ENCODE peak calls at places on chromosome 14, in five cellular contexts. G is effector memory CD4-positive, alpha-beta T cell; K is GM23338; P is spleen; S is IMR-90. W is an unnamed sample.

GRCh38 chr14:95106966-95107365 is 50.4 kb downstream of the DICER1 start:
- DNase-seq in G (no peak), P (no peak), K (no peak), S (peak), W (no peak)

GRCh38 chr14:54000341-54000811 is 43.8 kb upstream of the BMP4 start:
- DNase-seq in G (no peak), S (peak), P (no peak), K (no peak), W (no peak)

GRCh38 chr14:31263485-31264133 is 56.0 kb upstream of the HECTD1 start:
- DNase-seq in G (no peak), K (no peak), S (peak), P (no peak), W (peak)

GRCh38 chr14:49463146-49463545 is 123.0 kb downstream of the RPS29 start:
- DNase-seq in K (no peak), P (no peak), S (no peak), G (no peak), W (no peak)

GRCh38 chr14:68359862-68360552 is 432.9 kb downstream of the ZFP36L1 start:
- DNase-seq in G (no peak), K (no peak), P (no peak), S (no peak), W (no peak)

GRCh38 chr14:69553221-69553620 is 21.4 kb downstream of the CCDC177 start:
- DNase-seq in P (no peak), K (no peak), G (no peak), S (peak), W (no peak)

GRCh38 chr14:64232095-64232830 is 61.9 kb downstream of the ESR2 start:
- DNase-seq in K (no peak), S (peak), G (no peak), P (no peak), W (no peak)

GRCh38 chr14:99522025-99522401 is 40.8 kb downstream of the CCNK start:
- DNase-seq in P (peak), K (no peak), S (no peak), G (no peak), W (no peak)

GRCh38 chr14:74401504-74402241 is 24.3 kb downstream of the SYNDIG1L start:
- DNase-seq in G (peak), K (peak), S (no peak), P (peak), W (peak)

GRCh38 chr14:85463512-85463911 is 66.4 kb upstream of the FLRT2 start:
- DNase-seq in S (no peak), P (no peak), K (peak), G (no peak), W (no peak)

GRCh38 chr14:87600236-87600635 is 392.7 kb downstream of the GALC start:
- DNase-seq in P (no peak), S (no peak), K (no peak), G (no peak), W (no peak)

GRCh38 chr14:66105819-66106218 is 380.4 kb upstream of the CCDC196 start:
- DNase-seq in S (no peak), P (no peak), K (no peak), G (no peak), W (no peak)

GRCh38 chr14:103517172-103517566 is 5.5 kb downstream of the CKB start:
- DNase-seq in K (no peak), G (no peak), S (no peak), P (peak), W (no peak)

GRCh38 chr14:82855912-82856381 is 1322.3 kb upstream of the SEL1L start:
- DNase-seq in S (peak), K (peak), G (no peak), P (no peak), W (no peak)

GRCh38 chr14:61122862-61123261 is 141.8 kb downstream of the SLC38A6 start:
- DNase-seq in G (no peak), S (no peak), P (no peak), K (no peak), W (no peak)

DNA sequence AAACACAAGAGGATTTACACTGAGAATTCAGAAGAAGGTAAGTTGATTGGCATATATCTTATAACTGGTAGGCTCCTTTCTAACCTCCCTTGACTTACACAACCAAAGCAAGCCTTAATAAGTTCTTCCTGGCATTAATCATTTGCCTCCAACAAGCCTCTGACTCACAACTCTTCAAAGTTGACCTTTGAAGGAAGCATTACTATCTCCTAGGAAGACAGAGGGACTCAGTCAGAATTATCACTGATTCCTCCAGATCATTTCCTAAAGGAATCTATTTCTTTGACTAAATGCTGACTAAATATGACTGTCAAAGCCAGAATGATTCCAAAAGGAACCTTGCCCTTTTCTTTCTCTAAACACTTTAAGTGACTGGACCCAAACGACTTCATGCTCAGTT is 128.4 kb downstream of the KLHL28 start:
- DNase-seq in P (no peak), S (peak), K (no peak), G (no peak), W (no peak)
- H3K27ac ChIP-seq in P (no peak), S (no peak), K (no peak), G (no peak), W (no peak)

GRCh38 chr14:22537436-22538310 is 51.4 kb downstream of the DAD1 start:
- DNase-seq in S (no peak), P (no peak), K (no peak), G (no peak), W (peak)

GRCh38 chr14:22536853-22537338 is 52.1 kb downstream of the DAD1 start:
- DNase-seq in K (no peak), S (peak), G (peak), P (no peak), W (peak)

GRCh38 chr14:22540286-22540685 is 48.7 kb downstream of the DAD1 start:
- DNase-seq in K (no peak), G (no peak), S (no peak), P (no peak), W (no peak)

GRCh38 chr14:22539831-22540230 is 49.2 kb downstream of the DAD1 start:
- DNase-seq in P (no peak), K (no peak), S (no peak), G (no peak), W (no peak)

DNA sequence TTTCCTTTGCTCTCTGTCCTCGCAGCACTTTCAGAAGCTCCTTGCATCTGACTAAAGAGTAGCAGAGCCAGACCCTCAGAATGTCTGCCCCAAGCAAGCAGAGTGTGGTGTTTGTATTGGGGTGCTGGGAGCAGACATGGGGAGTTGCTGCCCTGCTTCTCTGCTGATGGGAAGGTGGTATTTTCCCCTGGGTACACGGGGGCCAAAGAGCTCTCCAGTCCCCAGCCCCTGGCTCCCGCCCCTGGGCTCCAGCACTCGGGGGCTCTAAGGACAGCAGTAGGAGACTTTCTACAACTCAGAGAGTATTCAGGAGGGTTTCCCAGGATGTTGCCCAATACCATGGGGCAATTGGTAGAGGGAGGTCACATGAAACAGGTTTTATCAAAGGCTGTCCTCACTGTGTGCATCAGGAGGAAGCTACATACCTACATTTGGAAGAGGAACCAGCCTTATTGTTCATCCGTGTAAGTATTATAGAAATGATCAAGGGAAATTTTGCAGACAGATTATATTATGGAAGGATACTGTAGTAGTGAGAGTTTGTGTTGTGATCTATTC is 50.3 kb downstream of the DAD1 start:
- DNase-seq in P (no peak), G (no peak), S (no peak), K (no peak), W (no peak)
- H3K4me3 ChIP-seq in P (no peak), G (peak), S (no peak), K (no peak), W (no peak)

DNA sequence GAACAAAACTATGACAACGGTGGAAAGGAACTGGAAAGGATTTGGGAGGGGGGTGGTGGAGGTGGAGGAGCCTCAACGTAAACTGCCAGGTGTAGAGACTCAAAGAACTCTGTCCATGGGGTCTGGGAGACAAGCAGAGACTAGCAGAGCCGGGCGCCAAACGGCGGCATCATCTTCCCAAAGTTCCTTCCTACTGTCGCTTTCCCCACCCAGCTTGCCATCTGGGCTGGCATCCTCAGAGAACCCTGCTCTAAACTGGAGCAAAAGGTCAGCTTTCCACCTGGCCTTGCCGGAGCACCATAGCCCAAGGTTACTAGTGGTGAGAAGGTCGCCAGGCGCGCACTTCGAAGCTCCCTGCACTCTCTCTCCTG is 4.0 kb upstream of the IRF2BPL start:
- DNase-seq in S (no peak), G (no peak), P (no peak), K (peak), W (no peak)
- H3K27ac ChIP-seq in S (peak), G (peak), P (peak), K (peak), W (peak)

DNA sequence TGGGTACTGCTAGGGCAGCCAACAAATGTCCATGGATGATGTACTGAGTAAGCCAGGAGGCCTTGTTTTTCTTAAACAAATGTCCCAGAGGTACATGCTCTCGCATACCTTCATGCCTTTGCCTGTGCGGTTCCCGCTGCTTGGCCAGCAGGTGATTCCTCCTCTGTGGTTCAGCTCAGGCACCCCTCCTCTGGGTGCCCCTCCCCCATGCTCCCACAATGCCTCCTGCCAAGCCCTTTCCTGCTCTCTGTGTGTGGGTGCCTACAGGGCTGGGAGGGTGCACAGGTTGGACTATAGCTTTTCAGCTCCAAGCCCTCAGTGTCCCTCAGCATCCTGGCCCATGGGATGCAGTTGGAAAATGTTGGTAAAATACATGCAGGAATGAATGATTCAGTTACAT is 23.5 kb downstream of the ASB2 start:
- DNase-seq in G (no peak), S (no peak), P (no peak), K (peak), W (no peak)
- H3K4me3 ChIP-seq in G (no peak), S (no peak), P (no peak), K (no peak), W (no peak)

DNA sequence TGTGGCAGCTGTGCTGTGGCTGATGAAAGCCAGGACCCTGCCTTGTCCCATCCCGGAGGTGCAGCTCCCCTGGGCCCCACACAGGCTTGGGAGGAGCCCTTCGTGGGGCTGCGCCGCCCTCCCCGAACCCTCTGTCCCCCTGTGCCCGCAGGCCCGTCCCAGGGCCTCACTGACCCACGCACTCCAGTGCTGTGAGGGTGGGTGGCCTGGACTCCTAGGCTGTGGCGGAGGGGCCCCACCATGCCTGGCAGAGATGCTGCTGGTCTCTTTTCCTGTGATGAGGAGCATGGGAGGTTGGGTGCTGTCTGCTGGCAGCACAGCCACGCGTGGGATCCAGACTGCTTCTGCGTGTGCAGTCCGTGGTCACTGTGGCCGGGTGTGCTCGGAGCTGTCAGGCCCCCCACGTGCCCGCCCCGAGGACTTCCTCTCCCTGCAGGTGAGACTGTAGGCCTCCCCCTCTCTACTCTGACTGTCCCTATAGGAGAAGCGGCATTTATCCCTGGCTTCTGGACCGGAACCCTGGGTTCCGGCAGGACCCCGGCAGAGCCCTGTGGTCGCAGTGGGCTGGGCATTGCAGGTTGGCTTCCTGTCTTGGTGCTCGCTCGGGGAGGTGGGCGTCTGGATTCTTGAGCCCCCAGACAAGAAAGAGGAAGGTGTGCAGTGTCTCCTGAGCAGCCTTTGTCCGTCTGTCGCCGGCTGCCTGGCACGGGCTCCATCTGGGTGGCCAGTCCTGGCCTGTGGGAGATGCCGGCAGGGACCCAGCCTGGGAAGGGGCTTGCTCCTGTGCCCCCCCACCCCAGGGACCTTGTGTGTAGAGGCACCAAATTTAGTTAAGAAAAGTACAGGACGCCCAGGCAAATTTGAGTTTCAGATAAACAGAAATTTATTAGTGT is 2.3 kb downstream of the MTA1 start:
- DNase-seq in S (no peak), K (no peak), P (no peak), G (no peak), W (no peak)
- H3K27ac ChIP-seq in S (no peak), K (no peak), P (no peak), G (no peak), W (peak)

DNA sequence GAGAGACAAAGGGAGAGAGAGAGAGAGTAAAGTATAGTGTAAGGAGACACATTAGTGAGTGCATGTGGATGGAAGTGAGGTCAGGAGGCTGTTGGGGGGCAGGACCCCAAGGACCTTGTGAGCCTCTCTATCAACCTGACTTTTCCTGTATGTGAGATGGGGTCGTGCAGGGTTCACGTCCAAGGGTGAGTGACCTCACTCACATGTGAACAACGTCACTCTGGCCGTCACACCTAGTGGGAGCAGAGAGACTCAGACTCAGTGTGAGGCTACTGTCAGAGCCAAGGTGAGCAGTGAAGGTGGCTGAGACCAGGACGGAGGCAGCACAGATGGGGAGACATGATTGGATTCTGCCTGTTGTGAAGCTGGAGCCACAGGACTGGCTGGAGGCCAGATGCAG is 93.1 kb downstream of the LGMN start:
- DNase-seq in G (no peak), P (no peak), K (no peak), S (no peak), W (no peak)
- H3K4me3 ChIP-seq in G (peak), P (peak), K (no peak), S (no peak), W (no peak)

W was measured in ascending aorta.